ENCODE peak calls at places on chromosomes 3 and 15, in five cellular contexts. N is heart left ventricle, R is spleen, A is endothelial cell of umbilical vein, Q is suprapubic skin. M is an unnamed sample.

GRCh38 chr3:10192953-10193691 is 28.4 kb downstream of the IRAK2 start:
- DNase-seq in R (peak; percentile 85), A (peak; percentile 92), Q (no peak), N (no peak), M (no peak)

GRCh38 chr15:23035964-23036566 is 3.3 kb downstream of the TUBGCP5 start:
- DNase-seq in N (no peak), A (peak; percentile 46), Q (no peak), R (no peak), M (no peak)

GRCh38 chr3:79178471-79178870 is 589.3 kb downstream of the ROBO1 start:
- DNase-seq in A (no peak), Q (no peak), N (no peak), R (no peak), M (no peak)

GRCh38 chr3:63470745-63471144 is 181.7 kb upstream of the SNTN start:
- DNase-seq in Q (no peak), N (no peak), R (no peak), A (no peak), M (no peak)

GRCh38 chr3:122635789-122636188 is 44.9 kb upstream of the PARP14 start:
- DNase-seq in N (no peak), Q (no peak), R (no peak), A (no peak), M (no peak)

GRCh38 chr3:195057716-195058115 is 213.2 kb downstream of the XXYLT1 start:
- DNase-seq in N (no peak), R (no peak), A (no peak), Q (no peak), M (no peak)

GRCh38 chr3:89107461-89108035 is at the start of gene EPHA3:
- DNase-seq in R (peak; percentile 86), Q (peak; percentile 68), A (no peak), N (peak; percentile 72), M (peak; percentile 66)

GRCh38 chr3:154716170-154716569 is 286.2 kb upstream of the GPR149 start:
- DNase-seq in A (no peak), N (no peak), R (no peak), Q (no peak), M (no peak)

GRCh38 chr3:10816019-10816862 is at the start of gene SLC6A11:
- DNase-seq in R (no peak), Q (no peak), N (no peak), A (no peak), M (no peak)

GRCh38 chr3:4543110-4543509 is 50.0 kb downstream of the ITPR1 start:
- DNase-seq in Q (no peak), R (no peak), A (no peak), N (no peak), M (no peak)

GRCh38 chr15:63367900-63368299 is 13.7 kb downstream of the CA12 start:
- DNase-seq in R (no peak), A (no peak), Q (no peak), N (no peak), M (no peak)

GRCh38 chr3:52005571-52005986 is 9.9 kb upstream of the RPL29 start:
- DNase-seq in N (peak; percentile 72), Q (no peak), A (peak; percentile 53), R (no peak), M (no peak)

GRCh38 chr3:144343343-144343742 is 371.7 kb downstream of the DIPK2A start:
- DNase-seq in A (no peak), N (no peak), R (no peak), Q (no peak), M (no peak)

GRCh38 chr15:98914626-98915025 is 93.0 kb downstream of the PGPEP1L start:
- DNase-seq in Q (no peak), A (peak; percentile 61), R (no peak), N (no peak), M (no peak)

GRCh38 chr3:133869601-133870000 is 26.1 kb downstream of the RAB6B start:
- DNase-seq in A (no peak), N (no peak), Q (no peak), R (no peak), M (no peak)

GRCh38 chr3:32391643-32392529 is at the start of gene CMTM7:
- DNase-seq in Q (peak; percentile 86), A (peak; percentile 65), R (peak; percentile 93), N (peak; percentile 75), M (peak; percentile 43)

GRCh38 chr3:134807189-134807588 is 12.1 kb downstream of the EPHB1 start:
- DNase-seq in Q (no peak), N (no peak), R (no peak), A (no peak), M (no peak)

GRCh38 chr15:40578892-40579291 is 9.8 kb downstream of the RPUSD2 start:
- DNase-seq in A (no peak), Q (no peak), R (no peak), N (no peak), M (no peak)

GRCh38 chr15:40584191-40584590 is 9.9 kb upstream of the KNL1 start:
- DNase-seq in Q (no peak), R (no peak), A (no peak), N (no peak), M (no peak)

GRCh38 chr15:40582726-40583246 is 11.3 kb upstream of the KNL1 start:
- DNase-seq in N (no peak), A (peak; percentile 10), Q (no peak), R (no peak), M (no peak)
- TF ChIP-seq POLR2A in N (no peak), A (no peak), Q (no peak), R (no peak), M (no peak)

GRCh38 chr3:157179365-157179803 is 19.4 kb upstream of the CCNL1 start:
- DNase-seq in N (no peak), A (no peak), R (no peak), Q (no peak), M (no peak)
- H3K9me3 ChIP-seq in N (no peaks in the 10 kb centered on the region), A (no peaks in the 10 kb centered on the region), R (no peaks in the 10 kb centered on the region), Q (no peaks in the 10 kb centered on the region), M (no peaks in the 10 kb centered on the region)

GRCh38 chr15:72754096-72754495 is 29.5 kb downstream of the ADPGK start:
- DNase-seq in R (no peak), N (no peak), A (no peak), Q (no peak), M (no peak)
- H3K36me3 ChIP-seq in R (peaks cover 98% of the 10 kb centered on the region), N (no peaks in the 10 kb centered on the region), A (no peaks in the 10 kb centered on the region), Q (peaks cover 66% of the 10 kb centered on the region), M (no peaks in the 10 kb centered on the region)

GRCh38 chr15:41627204-41627603 is 33.0 kb upstream of the MGA start:
- DNase-seq in N (no peak), Q (no peak), A (no peak), R (no peak), M (no peak)

GRCh38 chr15:41620536-41621199 is 39.5 kb upstream of the MGA start:
- DNase-seq in N (no peak), A (no peak), Q (no peak), R (no peak), M (no peak)

GRCh38 chr15:41622901-41623300 is 37.3 kb upstream of the MGA start:
- DNase-seq in R (no peak), N (no peak), Q (no peak), A (no peak), M (no peak)

DNA sequence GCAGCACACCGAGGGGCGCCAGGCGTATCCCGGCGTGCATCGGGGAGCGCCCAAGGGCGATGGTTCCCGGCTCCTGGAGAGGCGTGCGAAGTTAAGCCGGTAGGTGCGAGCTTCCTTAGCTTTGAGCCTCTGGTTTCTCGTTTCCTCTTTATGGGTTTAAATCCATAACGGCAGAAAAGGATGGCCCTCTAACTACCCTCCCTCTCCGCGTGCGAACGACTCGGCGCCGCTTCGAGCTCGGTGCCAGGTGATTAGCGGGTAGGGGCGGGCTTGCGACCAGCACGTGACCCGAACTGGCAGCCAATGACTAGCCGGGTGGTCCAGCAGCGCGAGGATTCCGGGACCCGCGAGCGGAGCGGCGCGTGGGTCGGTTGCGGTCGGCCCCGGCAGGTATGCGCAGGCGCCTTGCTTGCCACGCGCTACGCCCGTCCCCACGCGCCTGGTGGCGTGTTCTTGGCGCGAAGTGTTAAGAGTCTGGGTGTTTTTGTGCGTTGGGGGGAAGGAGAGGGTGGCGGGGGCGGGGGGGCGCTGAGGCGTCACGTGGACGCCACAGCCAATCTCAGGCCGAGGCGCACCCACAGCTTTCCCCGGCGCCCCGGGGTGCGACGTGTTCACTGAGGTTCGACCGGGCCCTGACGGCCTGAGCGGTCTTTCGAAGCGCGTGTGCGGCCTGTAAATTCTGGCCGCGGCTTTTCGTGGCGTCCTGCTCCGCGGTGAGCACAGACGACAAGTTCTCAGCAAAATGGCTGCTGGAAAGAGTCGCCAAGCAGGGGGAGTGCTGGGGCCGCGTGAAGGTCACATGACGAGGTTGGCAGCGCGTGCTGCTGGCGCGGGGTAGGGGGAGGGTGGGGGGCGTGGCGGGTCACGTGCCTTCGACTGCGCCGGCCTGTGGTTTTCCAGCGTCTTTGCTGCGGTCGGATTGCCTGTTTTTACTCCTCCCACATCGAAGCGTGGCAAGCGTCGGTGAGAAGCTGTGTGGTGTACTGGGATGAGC is 38.7 kb upstream of the MGA start:
- DNase-seq in A (peak; percentile 80), Q (peak; percentile 89), N (peak; percentile 79), R (peak; percentile 91), M (peak; percentile 64)
- TF ChIP-seq POLR2A in A (peak; percentile 22), Q (no peak), N (peak; percentile 20), R (no peak), M (peak; percentile 16)

GRCh38 chr3:46429671-46430070 is 22.6 kb downstream of the CCRL2 start:
- DNase-seq in R (no peak), A (no peak), Q (no peak), N (no peak), M (no peak)

GRCh38 chr3:46433841-46434240 is 26.8 kb downstream of the CCRL2 start:
- DNase-seq in N (no peak), R (no peak), Q (no peak), A (no peak), M (no peak)

GRCh38 chr3:46440531-46441294 is 24.0 kb downstream of the LTF start:
- DNase-seq in N (no peak), R (no peak), Q (no peak), A (no peak), M (no peak)

GRCh38 chr3:46438831-46439230 is 25.9 kb downstream of the LTF start:
- DNase-seq in Q (no peak), R (no peak), N (no peak), A (no peak), M (no peak)

GRCh38 chr3:46435327-46435726 is 28.3 kb downstream of the CCRL2 start:
- DNase-seq in A (no peak), Q (no peak), N (no peak), R (no peak), M (no peak)
- H3K9me3 ChIP-seq in A (no peaks in the 10 kb centered on the region), Q (no peaks in the 10 kb centered on the region), N (no peaks in the 10 kb centered on the region), R (peaks cover 9% of the 10 kb centered on the region), M (no peaks in the 10 kb centered on the region)

GRCh38 chr15:89187911-89188514 is 33.4 kb downstream of the RLBP1 start:
- DNase-seq in A (no peak), R (no peak), N (no peak), Q (no peak), M (no peak)
- H3K36me3 ChIP-seq in A (no peaks in the 10 kb centered on the region), R (peaks cover 96% of the 10 kb centered on the region), N (peaks cover 2% of the 10 kb centered on the region), Q (peaks cover 76% of the 10 kb centered on the region), M (no peaks in the 10 kb centered on the region)

GRCh38 chr15:65610871-65611718 is at the start of gene INTS14:
- DNase-seq in A (peak; percentile 95), Q (peak; percentile 98), N (peak; percentile 98), R (peak; percentile 98), M (peak; percentile 96)
- TF ChIP-seq POLR2A in A (peak; percentile 97), Q (peak; percentile 69), N (peak; percentile 71), R (no peak), M (peak; percentile 4)

GRCh38 chr3:100299031-100299430 is 35.5 kb upstream of the NIT2 start:
- DNase-seq in Q (no peak), R (no peak), A (no peak), N (no peak), M (no peak)
- H3K9me3 ChIP-seq in Q (no peaks in the 10 kb centered on the region), R (no peaks in the 10 kb centered on the region), A (no peaks in the 10 kb centered on the region), N (no peaks in the 10 kb centered on the region), M (no peaks in the 10 kb centered on the region)

GRCh38 chr15:40981186-40981585 is 27.9 kb downstream of the CHAC1 start:
- DNase-seq in R (no peak), Q (no peak), N (no peak), A (peak; percentile 62), M (no peak)
- H3K36me3 ChIP-seq in R (peaks cover 100% of the 10 kb centered on the region), Q (peaks cover 100% of the 10 kb centered on the region), N (peaks cover 5% of the 10 kb centered on the region), A (peaks cover 23% of the 10 kb centered on the region), M (peaks cover 100% of the 10 kb centered on the region)